ENCODE peak calls at places on chromosome 10, in seven cellular contexts. W is hepatocyte, Y is A549, D is heart left ventricle, G is A673, V is neural progenitor cell, O is body of pancreas. K is an unnamed sample. For H3K4me1, the result is how much of the 10 kb centered on the place peaks cover.

GRCh38 chr10:132504501-132505272 is 32.9 kb upstream of the INPP5A start:
- DNase-seq in W (no peak), Y (no peak), D (no peak), G (no peak), V (no peak), O (no peak), K (no peak)

GRCh38 chr10:3886666-3887251 is 101.8 kb upstream of the KLF6 start:
- DNase-seq in W (peak), Y (peak), D (peak), G (no peak), V (no peak), O (peak), K (peak)

GRCh38 chr10:60434418-60435046 is 44.9 kb upstream of the ANK3 start:
- DNase-seq in W (peak), Y (peak), D (peak), G (peak), V (peak), O (peak), K (peak)

GRCh38 chr10:118256825-118257570 is 85.1 kb downstream of the FAM204A start:
- DNase-seq in W (no peak), Y (no peak), D (no peak), G (peak), V (peak), O (no peak), K (peak)

GRCh38 chr10:130744631-130745030 is 566.9 kb downstream of the TCERG1L start:
- DNase-seq in W (no peak), Y (no peak), D (no peak), G (no peak), V (peak), O (no peak), K (no peak)

GRCh38 chr10:11018830-11019692 is 1.4 kb downstream of the CELF2 start:
- DNase-seq in W (no peak), Y (no peak), D (no peak), G (no peak), V (no peak), O (no peak), K (no peak)

GRCh38 chr10:114402233-114402632 is 2.1 kb downstream of the AFAP1L2 start:
- DNase-seq in W (no peak), Y (no peak), D (no peak), G (no peak), V (no peak), O (no peak), K (no peak)

GRCh38 chr10:51124852-51125251 is 50.6 kb downstream of the PRKG1 start:
- DNase-seq in W (no peak), Y (no peak), D (no peak), G (no peak), V (no peak), O (no peak), K (no peak)

GRCh38 chr10:58152698-58153263 is 114.9 kb downstream of the IPMK start:
- DNase-seq in W (peak), Y (no peak), D (peak), G (peak), V (peak), O (peak), K (peak)

GRCh38 chr10:62442894-62443674 is 68.9 kb downstream of the ZNF365 start:
- DNase-seq in W (no peak), Y (no peak), D (no peak), G (no peak), V (no peak), O (no peak), K (no peak)

GRCh38 chr10:120262857-120263547 is 194.0 kb upstream of the PLPP4 start:
- DNase-seq in W (no peak), Y (no peak), D (no peak), G (no peak), V (no peak), O (no peak), K (no peak)

GRCh38 chr10:58177362-58177947 is 90.2 kb downstream of the IPMK start:
- DNase-seq in W (peak), Y (peak), D (no peak), G (peak), V (no peak), O (no peak), K (no peak)

GRCh38 chr10:11678074-11678793 is 63.9 kb upstream of the ECHDC3 start:
- DNase-seq in W (no peak), Y (no peak), D (no peak), G (no peak), V (no peak), O (no peak), K (no peak)

GRCh38 chr10:91758303-91759146 is 39.7 kb upstream of the TNKS2 start:
- DNase-seq in W (peak), Y (peak), D (no peak), G (peak), V (peak), O (no peak), K (no peak)

GRCh38 chr10:132210766-132211165 is 24.0 kb downstream of the DPYSL4 start:
- DNase-seq in W (no peak), Y (no peak), D (no peak), G (no peak), V (no peak), O (no peak), K (no peak)

GRCh38 chr10:123284022-123284421 is 129.8 kb downstream of the BUB3 start:
- DNase-seq in W (no peak), Y (no peak), D (no peak), G (no peak), V (no peak), O (no peak), K (no peak)

GRCh38 chr10:62805139-62806092 is 896 bp downstream of the ADO start:
- DNase-seq in W (peak), Y (peak), D (peak), G (no peak), V (peak), O (peak), K (peak)

GRCh38 chr10:133292919-133293809 is 15.5 kb downstream of the TUBGCP2 start:
- DNase-seq in W (no peak), Y (peak), D (no peak), G (no peak), V (no peak), O (no peak), K (no peak)

GRCh38 chr10:106707657-106708056 is 456.8 kb downstream of the SORCS1 start:
- DNase-seq in W (no peak), Y (no peak), D (no peak), G (no peak), V (no peak), O (no peak), K (no peak)

GRCh38 chr10:73339436-73339835 is 19.2 kb downstream of the CFAP70 start:
- DNase-seq in W (no peak), Y (no peak), D (peak), G (no peak), V (no peak), O (no peak), K (no peak)

GRCh38 chr10:95567903-95568630 is 6.9 kb upstream of the SORBS1 start:
- DNase-seq in W (no peak), Y (no peak), D (no peak), G (no peak), V (no peak), O (no peak), K (no peak)

GRCh38 chr10:17235136-17235535 is 7.1 kb downstream of the VIM start:
- DNase-seq in W (no peak), Y (no peak), D (no peak), G (no peak), V (peak), O (no peak), K (no peak)

GRCh38 chr10:75400769-75401568 is 595 bp downstream of the ZNF503 start:
- DNase-seq in W (peak), Y (peak), D (peak), G (no peak), V (peak), O (peak), K (peak)

GRCh38 chr10:119614686-119615085 is 17.9 kb upstream of the TIAL1 start:
- DNase-seq in W (no peak), Y (no peak), D (no peak), G (no peak), V (no peak), O (no peak), K (no peak)

GRCh38 chr10:132112611-132113010 is 46.9 kb downstream of the JAKMIP3 start:
- DNase-seq in W (no peak), Y (no peak), D (no peak), G (no peak), V (no peak), O (no peak), K (no peak)

GRCh38 chr10:101112799-101113594 is 18.1 kb upstream of the TLX1 start:
- DNase-seq in W (no peak), Y (no peak), D (no peak), G (no peak), V (no peak), O (no peak), K (no peak)

GRCh38 chr10:24958701-24959392 is 6.4 kb upstream of the PRTFDC1 start:
- DNase-seq in W (no peak), Y (no peak), D (peak), G (no peak), V (no peak), O (no peak), K (no peak)

DNA sequence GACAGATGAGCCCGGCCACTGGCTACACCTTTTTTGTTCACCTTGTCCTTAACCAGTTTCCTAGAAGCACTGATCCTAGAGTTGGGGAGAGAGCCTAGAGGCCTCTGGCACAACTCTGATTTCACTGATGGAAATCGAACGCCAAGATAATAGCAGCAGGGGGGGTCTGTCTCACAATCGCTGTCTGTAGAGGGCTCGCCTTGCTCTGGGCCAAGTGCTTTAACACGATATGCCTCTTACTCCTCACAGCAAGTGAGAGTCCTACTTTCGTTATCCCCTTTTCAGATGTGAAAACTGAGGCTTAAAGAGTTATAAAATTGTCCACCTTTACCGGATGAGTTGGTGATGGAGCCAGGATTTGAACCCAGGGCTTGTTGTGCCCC is 487 bp downstream of the RASSF4 start:
- DNase-seq in W (no peak), Y (no peak), D (no peak), G (no peak), V (peak), O (no peak), K (no peak)
- H3K4me1 ChIP-seq in W (under half), Y (under half), D (half or more), G (under half), V (under half), O (half or more), K (under half)

GRCh38 chr10:45379891-45380540 is 6.0 kb downstream of the ALOX5 start:
- DNase-seq in W (no peak), Y (no peak), D (peak), G (no peak), V (no peak), O (peak), K (no peak)

GRCh38 chr10:45380903-45381610 is 7.0 kb downstream of the ALOX5 start:
- DNase-seq in W (no peak), Y (no peak), D (no peak), G (no peak), V (no peak), O (peak), K (no peak)

GRCh38 chr10:45379303-45379726 is 5.3 kb downstream of the ALOX5 start:
- DNase-seq in W (no peak), Y (no peak), D (no peak), G (no peak), V (no peak), O (no peak), K (no peak)

GRCh38 chr10:45383682-45384320 is 9.8 kb downstream of the ALOX5 start:
- DNase-seq in W (no peak), Y (no peak), D (no peak), G (no peak), V (no peak), O (no peak), K (no peak)

GRCh38 chr10:45382591-45382990 is 8.6 kb downstream of the ALOX5 start:
- DNase-seq in W (no peak), Y (no peak), D (no peak), G (no peak), V (no peak), O (no peak), K (no peak)
- TF ChIP-seq CTCF in W (no peak), Y (no peak), D (no peak), G (no peak), V (no peak), O (no peak), K (no peak)

DNA sequence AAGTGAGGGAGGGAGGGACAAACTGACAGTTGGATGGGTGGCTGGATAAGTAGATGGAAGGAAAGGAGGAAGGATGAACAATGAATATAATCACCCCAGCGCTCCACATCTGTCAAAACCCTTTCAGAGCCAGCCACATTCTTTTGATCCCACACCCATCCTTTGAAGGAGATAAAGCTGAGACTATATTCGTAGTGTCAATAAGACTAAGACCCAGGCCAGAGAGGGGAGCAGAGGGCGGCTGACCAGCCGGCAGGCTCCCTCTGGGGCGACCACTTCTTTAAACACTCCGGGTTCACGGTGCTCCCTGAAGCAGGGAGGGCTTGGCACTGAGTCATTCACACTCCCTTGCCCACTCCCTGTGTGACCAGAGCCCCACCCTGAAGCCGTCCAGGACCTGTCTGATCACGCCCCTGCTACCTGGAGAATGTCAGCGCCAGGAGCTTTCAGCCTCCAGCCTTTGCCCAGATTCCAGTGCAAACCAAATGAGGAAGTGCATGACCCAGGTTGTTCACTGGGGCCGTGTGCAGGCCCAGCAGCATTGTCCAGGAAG is 34.3 kb downstream of the UNC5B start:
- DNase-seq in W (peak), Y (peak), D (no peak), G (no peak), V (no peak), O (peak), K (no peak)
- H3K4me1 ChIP-seq in W (half or more), Y (under half), D (half or more), G (half or more), V (under half), O (under half), K (half or more)

DNA sequence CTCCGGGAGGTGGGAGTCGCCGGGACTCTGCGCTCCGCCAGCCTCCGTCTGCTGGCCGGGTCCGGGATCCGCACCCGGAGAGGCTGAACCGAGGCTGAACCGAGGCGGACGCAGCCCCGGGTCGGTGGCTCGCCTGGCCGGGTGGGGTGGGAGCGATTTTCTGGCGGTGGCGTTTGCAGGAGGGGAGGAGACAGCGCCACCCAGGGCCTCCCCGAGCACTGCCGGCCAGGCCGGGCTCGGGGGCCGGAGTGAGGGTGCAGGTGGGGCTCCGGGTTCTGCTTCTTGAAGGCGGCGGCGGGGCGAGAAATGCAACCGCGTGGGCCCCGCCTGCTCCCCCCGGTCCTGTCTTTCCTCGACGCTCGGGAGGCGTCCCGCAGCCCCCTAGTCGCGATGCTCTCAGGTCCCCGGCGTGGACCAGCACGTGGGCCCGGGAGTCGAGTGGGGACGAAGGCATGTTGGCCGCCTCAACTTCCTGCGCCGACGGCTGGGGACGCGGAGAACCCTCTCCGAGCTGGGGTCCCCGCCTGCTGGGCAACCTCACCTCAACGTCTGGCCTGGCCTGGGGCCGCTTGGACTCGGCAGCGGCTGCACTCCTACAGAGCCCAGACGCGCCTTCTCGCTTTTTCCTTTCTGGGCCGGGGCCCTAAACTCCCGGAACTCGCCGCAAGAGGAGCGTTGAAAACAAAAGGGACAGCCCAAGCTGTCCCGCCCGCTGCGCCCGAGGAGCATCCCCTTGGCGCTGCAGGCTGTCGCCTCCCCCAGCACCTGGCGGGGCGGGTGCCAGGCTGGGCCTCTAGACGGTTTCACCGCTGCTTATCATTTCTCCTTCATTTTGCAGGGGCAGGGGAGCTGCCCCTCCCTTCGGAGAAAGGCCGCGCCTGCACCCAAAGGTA is 25.2 kb upstream of the VAX1 start:
- DNase-seq in W (peak), Y (peak), D (no peak), G (peak), V (peak), O (peak), K (no peak)
- TF ChIP-seq CTCF in W (peak), Y (peak), D (no peak), G (peak), V (peak), O (peak), K (no peak)

DNA sequence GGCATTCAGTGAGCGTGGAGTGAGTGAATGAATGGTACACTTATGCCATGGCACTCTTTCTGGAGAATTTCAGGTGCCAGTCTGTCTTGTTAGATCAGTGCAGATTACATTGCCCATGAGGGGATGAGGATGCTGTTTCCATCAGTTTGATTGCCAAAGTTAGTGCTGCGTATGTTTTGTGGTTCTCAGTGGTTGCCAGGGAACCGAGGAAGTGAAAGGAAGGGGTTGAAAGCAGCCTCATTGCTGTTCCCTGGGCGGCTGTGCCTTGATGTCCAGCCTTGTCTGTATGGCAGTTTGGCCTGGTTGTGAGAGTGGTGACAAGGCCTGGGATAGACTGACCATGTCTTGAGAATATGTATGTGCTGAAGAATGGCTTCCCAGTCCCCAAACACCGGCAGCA is 30.2 kb downstream of the WBP1L start:
- DNase-seq in W (no peak), Y (no peak), D (peak), G (no peak), V (no peak), O (no peak), K (no peak)
- H3K4me1 ChIP-seq in W (half or more), Y (under half), D (half or more), G (half or more), V (half or more), O (half or more), K (under half)

GRCh38 chr10:89425000-89425399 is 10.6 kb downstream of the IFIT5 start:
- DNase-seq in W (peak), Y (no peak), D (no peak), G (no peak), V (no peak), O (no peak), K (no peak)

GRCh38 chr10:89428873-89429272 is 14.5 kb downstream of the IFIT5 start:
- DNase-seq in W (no peak), Y (no peak), D (no peak), G (peak), V (no peak), O (no peak), K (no peak)

GRCh38 chr10:89427629-89428028 is 13.3 kb downstream of the IFIT5 start:
- DNase-seq in W (no peak), Y (no peak), D (no peak), G (no peak), V (no peak), O (no peak), K (no peak)

GRCh38 chr10:89421018-89421476 is 6.7 kb downstream of the IFIT5 start:
- DNase-seq in W (peak), Y (no peak), D (no peak), G (no peak), V (no peak), O (no peak), K (no peak)

DNA sequence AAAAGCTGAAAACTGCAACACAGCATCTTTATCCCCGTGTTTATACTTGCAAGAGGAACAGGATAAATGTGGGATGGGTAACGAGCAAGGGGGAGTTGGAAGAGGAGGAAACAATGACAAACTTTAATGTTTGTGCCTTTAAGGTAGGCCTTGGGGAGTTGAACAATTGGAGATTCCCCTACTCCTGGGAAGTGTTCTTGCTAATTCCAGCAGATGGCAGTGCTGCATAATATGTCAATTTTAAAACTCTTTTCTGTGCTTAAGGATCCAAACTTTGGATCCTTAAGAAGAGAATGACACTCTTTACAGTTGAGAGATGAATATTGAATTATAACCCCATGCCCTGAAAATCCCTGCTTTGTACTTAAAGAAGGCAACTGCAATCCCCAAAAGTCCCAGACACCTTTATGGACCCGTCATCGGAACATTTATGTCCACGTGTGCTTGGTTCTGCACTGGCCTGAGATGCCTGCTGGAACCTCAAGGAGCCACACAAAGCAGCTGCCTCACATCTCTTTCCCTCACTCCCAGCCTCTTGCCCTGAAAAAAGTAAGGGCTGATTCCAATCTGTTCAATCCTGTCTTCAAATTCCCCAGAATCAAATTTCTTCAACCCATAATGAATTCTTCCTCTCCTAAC is 12.0 kb downstream of the IFIT5 start:
- DNase-seq in W (peak), Y (peak), D (no peak), G (peak), V (peak), O (peak), K (no peak)
- TF ChIP-seq CTCF in W (peak), Y (peak), D (peak), G (peak), V (peak), O (peak), K (peak)

DNA sequence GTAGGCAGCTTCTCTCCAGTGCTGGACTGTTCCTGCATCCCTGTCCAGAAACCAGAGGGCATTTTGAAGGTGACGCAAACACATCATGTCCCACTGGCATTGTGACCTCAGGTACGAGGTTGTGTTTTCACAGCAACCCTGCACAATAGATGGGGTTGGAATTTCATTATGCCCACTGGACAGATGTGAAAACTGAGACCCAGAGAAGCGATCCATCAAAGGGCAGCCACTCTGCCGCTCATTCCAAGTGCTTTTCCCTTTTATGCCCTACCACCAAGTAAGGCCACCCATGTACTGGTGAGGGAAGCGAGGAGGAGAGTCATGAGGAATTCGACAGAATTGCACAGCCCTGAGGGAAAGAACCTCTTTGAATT is 63.3 kb downstream of the CALML3 start:
- DNase-seq in W (no peak), Y (no peak), D (no peak), G (no peak), V (no peak), O (no peak), K (no peak)
- H3K4me1 ChIP-seq in W (half or more), Y (half or more), D (under half), G (under half), V (half or more), O (under half), K (under half)